ENCODE peak calls at places on chromosomes 7 and 10, in six cellular contexts. T, H, N, V, R and Y are unnamed samples.

GRCh38 chr10:44968101-44968886 is 8.7 kb downstream of the RASSF4 start:
- DNase-seq in T (no peak), H (no peak), N (peak; percentile 78), V (no peak), R (no peak), Y (peak; percentile 53)

GRCh38 chr7:155189600-155189989 is 108.1 kb upstream of the INSIG1 start:
- DNase-seq in T (no peak), H (no peak), N (no peak), V (no peak), R (no peak), Y (no peak)

GRCh38 chr7:129859188-129859587 is 93.6 kb downstream of the UBE2H start:
- DNase-seq in T (no peak), H (no peak), N (peak; percentile 62), V (no peak), R (no peak), Y (no peak)

GRCh38 chr7:101868191-101868950 is 50.9 kb downstream of the CUX1 start:
- DNase-seq in T (no peak), H (no peak), N (no peak), V (no peak), R (no peak), Y (no peak)

GRCh38 chr10:95297402-95297801 is 6.6 kb upstream of the PDLIM1 start:
- DNase-seq in T (no peak), H (no peak), N (no peak), V (no peak), R (no peak), Y (no peak)

GRCh38 chr10:49504528-49504927 is 34.4 kb downstream of the ERCC6 start:
- DNase-seq in T (no peak), H (no peak), N (no peak), V (no peak), R (no peak), Y (no peak)

GRCh38 chr7:122544463-122544862 is 154.5 kb downstream of the RNF133 start:
- DNase-seq in T (no peak), H (no peak), N (no peak), V (no peak), R (no peak), Y (no peak)

GRCh38 chr10:8054498-8055407 is at the start of gene GATA3:
- DNase-seq in T (no peak), H (peak; percentile 82), N (peak; percentile 72), V (peak; percentile 69), R (no peak), Y (peak; percentile 72)

GRCh38 chr10:96352027-96352426 is 6.8 kb downstream of the OPALIN start:
- DNase-seq in T (no peak), H (no peak), N (no peak), V (no peak), R (no peak), Y (no peak)

GRCh38 chr10:76736392-76736791 is 901.2 kb downstream of the KCNMA1 start:
- DNase-seq in T (no peak), H (no peak), N (no peak), V (peak; percentile 3), R (no peak), Y (no peak)

GRCh38 chr10:72367301-72367970 is 12.7 kb upstream of the DNAJB12 start:
- DNase-seq in T (no peak), H (no peak), N (peak; percentile 11), V (no peak), R (no peak), Y (no peak)

GRCh38 chr10:5775705-5776104 is 37.5 kb downstream of the GDI2 start:
- DNase-seq in T (no peak), H (no peak), N (no peak), V (no peak), R (no peak), Y (no peak)